ENCODE peak calls at places on chromosomes 3 and 15, in nine cellular contexts. One of them, this sample, is unnamed.
A peak's percentile ranks its signal among the peaks of the same experiment; 100 is the strongest.

GRCh38 chr3:102207173-102207572 is 227.6 kb upstream of the ZPLD1 start:
- DNase-seq in cardiac muscle cell: no peak
- DNase-seq in heart right ventricle: no peak
- DNase-seq in A549: no peak
- DNase-seq in mammary epithelial cell: no peak
- DNase-seq in adrenal gland: no peak
- DNase-seq in sigmoid colon: no peak
- DNase-seq in neuronal stem cell: no peak
- DNase-seq in suprapubic skin: no peak
- DNase-seq in this sample: no peak

GRCh38 chr3:66572090-66572632 is 71.3 kb upstream of the LRIG1 start:
- DNase-seq in A549: no peak
- DNase-seq in mammary epithelial cell: no peak
- DNase-seq in cardiac muscle cell: no peak
- DNase-seq in adrenal gland: no peak
- DNase-seq in suprapubic skin: no peak
- DNase-seq in heart right ventricle: no peak
- DNase-seq in neuronal stem cell: peak; percentile 26
- DNase-seq in sigmoid colon: no peak
- DNase-seq in this sample: no peak

GRCh38 chr15:71114887-71115566 is at the start of gene THSD4:
- DNase-seq in heart right ventricle: peak; percentile 79
- DNase-seq in neuronal stem cell: peak; percentile 77
- DNase-seq in cardiac muscle cell: peak; percentile 81
- DNase-seq in mammary epithelial cell: peak; percentile 66
- DNase-seq in suprapubic skin: peak; percentile 71
- DNase-seq in sigmoid colon: peak; percentile 77
- DNase-seq in A549: peak; percentile 93
- DNase-seq in adrenal gland: peak; percentile 84
- DNase-seq in this sample: peak; percentile 92

GRCh38 chr3:30770387-30770786 is 124.1 kb downstream of the GADL1 start:
- DNase-seq in heart right ventricle: no peak
- DNase-seq in neuronal stem cell: no peak
- DNase-seq in suprapubic skin: no peak
- DNase-seq in mammary epithelial cell: peak; percentile 95
- DNase-seq in sigmoid colon: no peak
- DNase-seq in cardiac muscle cell: peak; percentile 82
- DNase-seq in A549: peak; percentile 66
- DNase-seq in adrenal gland: peak; percentile 66
- DNase-seq in this sample: no peak

GRCh38 chr3:190094201-190094718 is 26.4 kb downstream of the P3H2 start:
- DNase-seq in sigmoid colon: no peak
- DNase-seq in mammary epithelial cell: peak; percentile 19
- DNase-seq in A549: no peak
- DNase-seq in suprapubic skin: no peak
- DNase-seq in adrenal gland: peak; percentile 93
- DNase-seq in cardiac muscle cell: peak; percentile 78
- DNase-seq in neuronal stem cell: no peak
- DNase-seq in heart right ventricle: no peak
- DNase-seq in this sample: peak; percentile 50

GRCh38 chr15:63013052-63013808 is 29.3 kb upstream of the TPM1 start:
- DNase-seq in cardiac muscle cell: peak; percentile 78
- DNase-seq in suprapubic skin: no peak
- DNase-seq in sigmoid colon: no peak
- DNase-seq in heart right ventricle: no peak
- DNase-seq in adrenal gland: no peak
- DNase-seq in A549: no peak
- DNase-seq in mammary epithelial cell: peak; percentile 73
- DNase-seq in neuronal stem cell: no peak
- DNase-seq in this sample: peak; percentile 66

GRCh38 chr15:63597033-63597790 is at the start of gene FBXL22:
- DNase-seq in neuronal stem cell: no peak
- DNase-seq in heart right ventricle: peak; percentile 35
- DNase-seq in mammary epithelial cell: no peak
- DNase-seq in cardiac muscle cell: peak; percentile 36
- DNase-seq in suprapubic skin: no peak
- DNase-seq in adrenal gland: no peak
- DNase-seq in sigmoid colon: peak; percentile 90
- DNase-seq in A549: no peak
- DNase-seq in this sample: peak; percentile 80

GRCh38 chr15:67070150-67070549 is 4.7 kb downstream of the SMAD3 start:
- DNase-seq in mammary epithelial cell: peak; percentile 55
- DNase-seq in adrenal gland: no peak
- DNase-seq in suprapubic skin: no peak
- DNase-seq in sigmoid colon: no peak
- DNase-seq in heart right ventricle: no peak
- DNase-seq in A549: no peak
- DNase-seq in cardiac muscle cell: no peak
- DNase-seq in neuronal stem cell: no peak
- DNase-seq in this sample: no peak

GRCh38 chr15:80275946-80276345 is 23.9 kb upstream of the CTXND1 start:
- DNase-seq in mammary epithelial cell: peak; percentile 21
- DNase-seq in suprapubic skin: no peak
- DNase-seq in A549: peak; percentile 48
- DNase-seq in heart right ventricle: no peak
- DNase-seq in sigmoid colon: no peak
- DNase-seq in cardiac muscle cell: peak; percentile 29
- DNase-seq in neuronal stem cell: no peak
- DNase-seq in adrenal gland: no peak
- DNase-seq in this sample: no peak

GRCh38 chr15:85709250-85709649 is 85.5 kb downstream of the KLHL25 start:
- DNase-seq in sigmoid colon: no peak
- DNase-seq in A549: no peak
- DNase-seq in heart right ventricle: no peak
- DNase-seq in adrenal gland: no peak
- DNase-seq in mammary epithelial cell: no peak
- DNase-seq in suprapubic skin: no peak
- DNase-seq in neuronal stem cell: no peak
- DNase-seq in cardiac muscle cell: no peak
- DNase-seq in this sample: no peak

GRCh38 chr15:73378089-73378488 is 9.3 kb upstream of the HCN4 start:
- DNase-seq in sigmoid colon: no peak
- DNase-seq in cardiac muscle cell: no peak
- DNase-seq in neuronal stem cell: no peak
- DNase-seq in suprapubic skin: no peak
- DNase-seq in adrenal gland: no peak
- DNase-seq in mammary epithelial cell: no peak
- DNase-seq in heart right ventricle: peak; percentile 67
- DNase-seq in A549: no peak
- DNase-seq in this sample: no peak

GRCh38 chr15:80974914-80975313 is 14.7 kb downstream of the MESD start:
- DNase-seq in sigmoid colon: no peak
- DNase-seq in mammary epithelial cell: no peak
- DNase-seq in cardiac muscle cell: no peak
- DNase-seq in A549: no peak
- DNase-seq in suprapubic skin: no peak
- DNase-seq in heart right ventricle: no peak
- DNase-seq in neuronal stem cell: no peak
- DNase-seq in adrenal gland: no peak
- DNase-seq in this sample: no peak

GRCh38 chr3:193861036-193861435 is 268.0 kb downstream of the OPA1 start:
- DNase-seq in neuronal stem cell: no peak
- DNase-seq in mammary epithelial cell: no peak
- DNase-seq in adrenal gland: no peak
- DNase-seq in sigmoid colon: no peak
- DNase-seq in A549: no peak
- DNase-seq in suprapubic skin: no peak
- DNase-seq in heart right ventricle: no peak
- DNase-seq in cardiac muscle cell: no peak
- DNase-seq in this sample: no peak

GRCh38 chr3:42314411-42314810 is 48.4 kb upstream of the CCK start:
- DNase-seq in adrenal gland: no peak
- DNase-seq in A549: peak; percentile 8
- DNase-seq in mammary epithelial cell: peak; percentile 2
- DNase-seq in neuronal stem cell: no peak
- DNase-seq in suprapubic skin: no peak
- DNase-seq in sigmoid colon: no peak
- DNase-seq in heart right ventricle: no peak
- DNase-seq in cardiac muscle cell: no peak
- DNase-seq in this sample: no peak

DNA sequence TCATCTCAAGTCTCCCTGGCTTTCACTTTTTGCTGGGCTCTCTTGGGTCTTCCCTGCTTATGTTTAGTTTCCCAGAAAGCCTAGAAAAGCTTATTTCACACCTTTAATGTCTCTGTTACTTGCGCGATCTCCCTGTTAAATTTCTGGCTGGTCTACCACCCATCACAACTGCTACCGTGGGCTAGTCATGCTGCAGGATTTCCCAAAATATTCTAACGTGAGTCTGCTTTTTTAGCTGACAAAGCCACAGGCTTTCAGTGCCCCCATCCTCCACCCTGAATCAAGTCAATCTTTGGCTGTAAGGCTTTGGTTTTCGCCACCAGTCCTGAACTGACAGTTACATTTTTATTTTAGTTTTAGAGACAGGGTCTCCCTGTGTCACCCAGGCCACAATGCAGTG is 74.1 kb downstream of the SUMF1 start:
- DNase-seq in neuronal stem cell: no peak
- DNase-seq in mammary epithelial cell: no peak
- DNase-seq in heart right ventricle: no peak
- DNase-seq in cardiac muscle cell: no peak
- DNase-seq in A549: no peak
- DNase-seq in adrenal gland: no peak
- DNase-seq in suprapubic skin: no peak
- DNase-seq in sigmoid colon: no peak
- DNase-seq in this sample: no peak
- H3K4me1 ChIP-seq in neuronal stem cell: peaks cover 5% of the 10 kb centered on the region
- H3K4me1 ChIP-seq in mammary epithelial cell: peaks cover 3% of the 10 kb centered on the region
- H3K4me1 ChIP-seq in heart right ventricle: no peaks in the 10 kb centered on the region
- H3K4me1 ChIP-seq in cardiac muscle cell: no peaks in the 10 kb centered on the region
- H3K4me1 ChIP-seq in A549: no peaks in the 10 kb centered on the region
- H3K4me1 ChIP-seq in adrenal gland: no peaks in the 10 kb centered on the region
- H3K4me1 ChIP-seq in suprapubic skin: no peaks in the 10 kb centered on the region
- H3K4me1 ChIP-seq in sigmoid colon: no peaks in the 10 kb centered on the region
- H3K4me1 ChIP-seq in this sample: no peaks in the 10 kb centered on the region

DNA sequence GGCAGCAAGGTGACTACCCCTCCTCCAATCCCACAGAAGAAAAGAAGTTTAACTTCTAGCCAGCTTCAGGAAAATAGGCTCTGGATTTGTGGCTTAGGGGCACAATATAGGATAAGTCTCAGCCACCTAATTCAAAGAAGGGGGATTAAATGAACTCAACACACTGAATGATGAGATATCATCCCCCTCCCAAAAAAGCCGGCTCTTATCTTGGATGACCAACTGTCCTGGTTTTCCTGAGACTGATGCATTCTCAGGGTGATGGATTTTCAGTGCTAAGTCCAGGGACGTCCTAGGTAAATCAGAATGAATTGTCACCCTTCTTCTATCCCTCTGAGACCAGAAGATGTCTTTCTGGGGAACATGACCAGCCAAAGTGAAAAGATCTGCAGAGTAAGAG is 487.0 kb upstream of the PROK2 start:
- DNase-seq in sigmoid colon: no peak
- DNase-seq in cardiac muscle cell: no peak
- DNase-seq in heart right ventricle: no peak
- DNase-seq in mammary epithelial cell: no peak
- DNase-seq in suprapubic skin: no peak
- DNase-seq in neuronal stem cell: no peak
- DNase-seq in adrenal gland: no peak
- DNase-seq in A549: no peak
- DNase-seq in this sample: no peak
- H3K4me1 ChIP-seq in sigmoid colon: peaks cover 47% of the 10 kb centered on the region
- H3K4me1 ChIP-seq in cardiac muscle cell: peaks cover 36% of the 10 kb centered on the region
- H3K4me1 ChIP-seq in heart right ventricle: peaks cover 9% of the 10 kb centered on the region
- H3K4me1 ChIP-seq in mammary epithelial cell: peaks cover 10% of the 10 kb centered on the region
- H3K4me1 ChIP-seq in suprapubic skin: peaks cover 57% of the 10 kb centered on the region
- H3K4me1 ChIP-seq in neuronal stem cell: peaks cover 23% of the 10 kb centered on the region
- H3K4me1 ChIP-seq in adrenal gland: peaks cover 29% of the 10 kb centered on the region
- H3K4me1 ChIP-seq in A549: peaks cover 19% of the 10 kb centered on the region
- H3K4me1 ChIP-seq in this sample: no peaks in the 10 kb centered on the region

GRCh38 chr3:58528629-58529028 is 8.4 kb downstream of the ACOX2 start:
- DNase-seq in mammary epithelial cell: peak; percentile 69
- DNase-seq in adrenal gland: peak; percentile 87
- DNase-seq in cardiac muscle cell: peak; percentile 75
- DNase-seq in neuronal stem cell: no peak
- DNase-seq in A549: no peak
- DNase-seq in heart right ventricle: peak; percentile 32
- DNase-seq in sigmoid colon: no peak
- DNase-seq in suprapubic skin: no peak
- DNase-seq in this sample: no peak
- H3K4me1 ChIP-seq in mammary epithelial cell: peaks cover 29% of the 10 kb centered on the region
- H3K4me1 ChIP-seq in adrenal gland: peaks cover 13% of the 10 kb centered on the region
- H3K4me1 ChIP-seq in cardiac muscle cell: no peaks in the 10 kb centered on the region
- H3K4me1 ChIP-seq in neuronal stem cell: peaks cover 14% of the 10 kb centered on the region
- H3K4me1 ChIP-seq in A549: peaks cover 48% of the 10 kb centered on the region
- H3K4me1 ChIP-seq in heart right ventricle: no peaks in the 10 kb centered on the region
- H3K4me1 ChIP-seq in sigmoid colon: peaks cover 18% of the 10 kb centered on the region
- H3K4me1 ChIP-seq in suprapubic skin: peaks cover 18% of the 10 kb centered on the region
- H3K4me1 ChIP-seq in this sample: no peaks in the 10 kb centered on the region

GRCh38 chr3:72271215-72271614 is 486.3 kb upstream of the PROK2 start:
- DNase-seq in sigmoid colon: no peak
- DNase-seq in neuronal stem cell: no peak
- DNase-seq in A549: no peak
- DNase-seq in cardiac muscle cell: no peak
- DNase-seq in heart right ventricle: no peak
- DNase-seq in adrenal gland: peak; percentile 80
- DNase-seq in suprapubic skin: no peak
- DNase-seq in mammary epithelial cell: no peak
- DNase-seq in this sample: no peak

GRCh38 chr3:72272356-72272755 is 487.4 kb upstream of the PROK2 start:
- DNase-seq in neuronal stem cell: no peak
- DNase-seq in A549: no peak
- DNase-seq in cardiac muscle cell: no peak
- DNase-seq in sigmoid colon: no peak
- DNase-seq in heart right ventricle: no peak
- DNase-seq in mammary epithelial cell: no peak
- DNase-seq in adrenal gland: no peak
- DNase-seq in suprapubic skin: no peak
- DNase-seq in this sample: no peak

GRCh38 chr3:72275296-72275820 is 490.4 kb upstream of the PROK2 start:
- DNase-seq in sigmoid colon: no peak
- DNase-seq in A549: no peak
- DNase-seq in adrenal gland: no peak
- DNase-seq in cardiac muscle cell: no peak
- DNase-seq in suprapubic skin: no peak
- DNase-seq in neuronal stem cell: no peak
- DNase-seq in mammary epithelial cell: no peak
- DNase-seq in heart right ventricle: no peak
- DNase-seq in this sample: no peak

GRCh38 chr3:72274511-72275295 is 489.8 kb upstream of the PROK2 start:
- DNase-seq in heart right ventricle: no peak
- DNase-seq in A549: peak; percentile 6
- DNase-seq in sigmoid colon: peak; percentile 82
- DNase-seq in suprapubic skin: peak; percentile 82
- DNase-seq in adrenal gland: peak; percentile 68
- DNase-seq in cardiac muscle cell: peak; percentile 93
- DNase-seq in mammary epithelial cell: no peak
- DNase-seq in neuronal stem cell: no peak
- DNase-seq in this sample: no peak

GRCh38 chr3:72273615-72274014 is 488.7 kb upstream of the PROK2 start:
- DNase-seq in heart right ventricle: no peak
- DNase-seq in cardiac muscle cell: peak; percentile 91
- DNase-seq in suprapubic skin: no peak
- DNase-seq in A549: no peak
- DNase-seq in mammary epithelial cell: no peak
- DNase-seq in neuronal stem cell: no peak
- DNase-seq in sigmoid colon: no peak
- DNase-seq in adrenal gland: no peak
- DNase-seq in this sample: no peak
- H3K4me1 ChIP-seq in heart right ventricle: peaks cover 9% of the 10 kb centered on the region
- H3K4me1 ChIP-seq in cardiac muscle cell: peaks cover 25% of the 10 kb centered on the region
- H3K4me1 ChIP-seq in suprapubic skin: peaks cover 57% of the 10 kb centered on the region
- H3K4me1 ChIP-seq in A549: peaks cover 19% of the 10 kb centered on the region
- H3K4me1 ChIP-seq in mammary epithelial cell: peaks cover 10% of the 10 kb centered on the region
- H3K4me1 ChIP-seq in neuronal stem cell: peaks cover 20% of the 10 kb centered on the region
- H3K4me1 ChIP-seq in sigmoid colon: peaks cover 47% of the 10 kb centered on the region
- H3K4me1 ChIP-seq in adrenal gland: peaks cover 29% of the 10 kb centered on the region
- H3K4me1 ChIP-seq in this sample: no peaks in the 10 kb centered on the region